ENCODE peak calls at places on chromosomes 1 and 21, in ten cellular contexts. One of them, this sample, is unnamed.

GRCh38 chr1:7300893-7301292 is 470.2 kb upstream of the VAMP3 start:
- DNase-seq in keratinocyte: peak; percentile 7
- DNase-seq in AG09309: no peak
- DNase-seq in neural crest cell: no peak
- DNase-seq in tibial artery: no peak
- DNase-seq in MCF 10A: peak; percentile 73
- DNase-seq in GM06990: no peak
- DNase-seq in cardiac muscle cell: peak; percentile 46
- DNase-seq in mesothelial cell of epicardium: no peak
- DNase-seq in body of pancreas: no peak
- DNase-seq in this sample: no peak

GRCh38 chr1:184030433-184031126 is 6.9 kb downstream of the COLGALT2 start:
- DNase-seq in tibial artery: no peak
- DNase-seq in body of pancreas: no peak
- DNase-seq in AG09309: no peak
- DNase-seq in GM06990: no peak
- DNase-seq in MCF 10A: no peak
- DNase-seq in mesothelial cell of epicardium: no peak
- DNase-seq in neural crest cell: no peak
- DNase-seq in keratinocyte: no peak
- DNase-seq in cardiac muscle cell: no peak
- DNase-seq in this sample: no peak

GRCh38 chr1:231817813-231818212 is 191.2 kb downstream of the DISC1 start:
- DNase-seq in tibial artery: no peak
- DNase-seq in GM06990: no peak
- DNase-seq in keratinocyte: no peak
- DNase-seq in neural crest cell: no peak
- DNase-seq in MCF 10A: no peak
- DNase-seq in AG09309: no peak
- DNase-seq in mesothelial cell of epicardium: no peak
- DNase-seq in body of pancreas: no peak
- DNase-seq in cardiac muscle cell: no peak
- DNase-seq in this sample: no peak

GRCh38 chr1:201655243-201655642 is 116.3 kb downstream of the NAV1 start:
- DNase-seq in AG09309: peak; percentile 79
- DNase-seq in GM06990: no peak
- DNase-seq in MCF 10A: no peak
- DNase-seq in mesothelial cell of epicardium: peak; percentile 66
- DNase-seq in tibial artery: no peak
- DNase-seq in neural crest cell: no peak
- DNase-seq in body of pancreas: peak; percentile 15
- DNase-seq in cardiac muscle cell: peak; percentile 73
- DNase-seq in keratinocyte: no peak
- DNase-seq in this sample: no peak

GRCh38 chr1:53047737-53048344 is 14.2 kb upstream of the PODN start:
- DNase-seq in MCF 10A: peak; percentile 5
- DNase-seq in keratinocyte: no peak
- DNase-seq in GM06990: no peak
- DNase-seq in body of pancreas: no peak
- DNase-seq in mesothelial cell of epicardium: no peak
- DNase-seq in AG09309: peak; percentile 51
- DNase-seq in neural crest cell: no peak
- DNase-seq in tibial artery: no peak
- DNase-seq in cardiac muscle cell: peak; percentile 71
- DNase-seq in this sample: no peak

GRCh38 chr1:23696335-23696989 is 4.9 kb downstream of the RPL11 start:
- DNase-seq in GM06990: no peak
- DNase-seq in body of pancreas: no peak
- DNase-seq in keratinocyte: no peak
- DNase-seq in cardiac muscle cell: peak; percentile 14
- DNase-seq in AG09309: no peak
- DNase-seq in mesothelial cell of epicardium: no peak
- DNase-seq in tibial artery: no peak
- DNase-seq in MCF 10A: no peak
- DNase-seq in neural crest cell: no peak
- DNase-seq in this sample: no peak

GRCh38 chr1:221881805-221882581 is 140.1 kb upstream of the DUSP10 start:
- DNase-seq in AG09309: no peak
- DNase-seq in neural crest cell: no peak
- DNase-seq in body of pancreas: no peak
- DNase-seq in tibial artery: no peak
- DNase-seq in GM06990: no peak
- DNase-seq in MCF 10A: peak; percentile 59
- DNase-seq in cardiac muscle cell: no peak
- DNase-seq in mesothelial cell of epicardium: no peak
- DNase-seq in keratinocyte: no peak
- DNase-seq in this sample: no peak

GRCh38 chr1:220528049-220528678 is at the start of gene MARK1:
- DNase-seq in neural crest cell: peak; percentile 52
- DNase-seq in GM06990: peak; percentile 43
- DNase-seq in mesothelial cell of epicardium: peak; percentile 67
- DNase-seq in AG09309: no peak
- DNase-seq in tibial artery: peak; percentile 90
- DNase-seq in body of pancreas: peak; percentile 50
- DNase-seq in MCF 10A: peak; percentile 76
- DNase-seq in keratinocyte: no peak
- DNase-seq in cardiac muscle cell: peak; percentile 48
- DNase-seq in this sample: peak; percentile 62

GRCh38 chr21:38804030-38804616 is 1.6 kb upstream of the ETS2 start:
- DNase-seq in keratinocyte: no peak
- DNase-seq in MCF 10A: no peak
- DNase-seq in AG09309: no peak
- DNase-seq in tibial artery: no peak
- DNase-seq in neural crest cell: no peak
- DNase-seq in cardiac muscle cell: no peak
- DNase-seq in mesothelial cell of epicardium: no peak
- DNase-seq in body of pancreas: no peak
- DNase-seq in GM06990: no peak
- DNase-seq in this sample: no peak

GRCh38 chr1:39046811-39047210 is 20.7 kb downstream of the NDUFS5 start:
- DNase-seq in cardiac muscle cell: peak; percentile 21
- DNase-seq in MCF 10A: no peak
- DNase-seq in neural crest cell: no peak
- DNase-seq in GM06990: no peak
- DNase-seq in AG09309: no peak
- DNase-seq in body of pancreas: no peak
- DNase-seq in keratinocyte: no peak
- DNase-seq in tibial artery: peak; percentile 48
- DNase-seq in mesothelial cell of epicardium: no peak
- DNase-seq in this sample: no peak

GRCh38 chr1:10779201-10779600 is 17.2 kb downstream of the CASZ1 start:
- DNase-seq in MCF 10A: peak; percentile 96
- DNase-seq in AG09309: no peak
- DNase-seq in body of pancreas: peak; percentile 55
- DNase-seq in cardiac muscle cell: no peak
- DNase-seq in neural crest cell: no peak
- DNase-seq in mesothelial cell of epicardium: no peak
- DNase-seq in keratinocyte: peak; percentile 61
- DNase-seq in tibial artery: no peak
- DNase-seq in GM06990: no peak
- DNase-seq in this sample: no peak

GRCh38 chr1:201774224-201774982 is 54.6 kb upstream of the IPO9 start:
- DNase-seq in keratinocyte: no peak
- DNase-seq in MCF 10A: no peak
- DNase-seq in mesothelial cell of epicardium: no peak
- DNase-seq in cardiac muscle cell: peak; percentile 89
- DNase-seq in AG09309: no peak
- DNase-seq in GM06990: no peak
- DNase-seq in tibial artery: no peak
- DNase-seq in neural crest cell: no peak
- DNase-seq in body of pancreas: no peak
- DNase-seq in this sample: no peak

GRCh38 chr1:207919523-207920210 is 8.7 kb upstream of the CD34 start:
- DNase-seq in keratinocyte: no peak
- DNase-seq in tibial artery: no peak
- DNase-seq in neural crest cell: no peak
- DNase-seq in body of pancreas: no peak
- DNase-seq in MCF 10A: no peak
- DNase-seq in GM06990: no peak
- DNase-seq in AG09309: peak; percentile 31
- DNase-seq in mesothelial cell of epicardium: no peak
- DNase-seq in cardiac muscle cell: peak; percentile 46
- DNase-seq in this sample: no peak

GRCh38 chr1:64471218-64471719 is 1.3 kb downstream of the CACHD1 start:
- DNase-seq in keratinocyte: no peak
- DNase-seq in MCF 10A: peak; percentile 25
- DNase-seq in AG09309: no peak
- DNase-seq in cardiac muscle cell: peak; percentile 21
- DNase-seq in GM06990: peak; percentile 7
- DNase-seq in tibial artery: peak; percentile 74
- DNase-seq in body of pancreas: peak; percentile 57
- DNase-seq in mesothelial cell of epicardium: peak; percentile 68
- DNase-seq in neural crest cell: peak; percentile 50
- DNase-seq in this sample: peak; percentile 54

GRCh38 chr21:18060402-18060801 is 184.2 kb upstream of the CHODL start:
- DNase-seq in body of pancreas: no peak
- DNase-seq in AG09309: no peak
- DNase-seq in GM06990: no peak
- DNase-seq in tibial artery: no peak
- DNase-seq in cardiac muscle cell: no peak
- DNase-seq in neural crest cell: no peak
- DNase-seq in mesothelial cell of epicardium: no peak
- DNase-seq in MCF 10A: no peak
- DNase-seq in keratinocyte: no peak
- DNase-seq in this sample: no peak

GRCh38 chr1:19140465-19140864 is 69.6 kb downstream of the UBR4 start:
- DNase-seq in neural crest cell: no peak
- DNase-seq in GM06990: no peak
- DNase-seq in AG09309: no peak
- DNase-seq in body of pancreas: no peak
- DNase-seq in keratinocyte: no peak
- DNase-seq in MCF 10A: no peak
- DNase-seq in cardiac muscle cell: no peak
- DNase-seq in tibial artery: no peak
- DNase-seq in mesothelial cell of epicardium: no peak
- DNase-seq in this sample: no peak

GRCh38 chr1:87958201-87958600 is 629.5 kb downstream of the LMO4 start:
- DNase-seq in MCF 10A: no peak
- DNase-seq in GM06990: no peak
- DNase-seq in body of pancreas: no peak
- DNase-seq in keratinocyte: no peak
- DNase-seq in cardiac muscle cell: no peak
- DNase-seq in neural crest cell: no peak
- DNase-seq in mesothelial cell of epicardium: no peak
- DNase-seq in tibial artery: no peak
- DNase-seq in AG09309: no peak
- DNase-seq in this sample: no peak

DNA sequence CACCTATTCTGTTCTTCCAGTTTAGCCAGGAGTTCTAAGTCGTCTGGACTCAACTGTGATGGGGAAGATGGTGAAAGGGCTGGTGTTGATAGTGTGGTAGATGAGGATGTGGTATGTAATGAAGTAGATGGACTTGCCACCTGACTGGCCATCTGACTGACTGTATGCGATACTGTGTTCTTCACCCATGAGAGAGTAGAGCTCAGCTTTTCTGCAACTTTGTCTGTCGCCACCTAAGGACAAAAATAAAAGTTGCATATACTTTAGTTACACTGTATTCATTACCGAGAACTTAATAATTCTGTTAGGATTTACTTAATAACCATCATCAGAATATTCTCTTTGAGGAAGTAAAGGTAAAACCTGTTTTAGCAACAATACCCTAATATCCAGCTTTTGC is 48.5 kb downstream of the EVI5 start:
- DNase-seq in cardiac muscle cell: peak; percentile 54
- DNase-seq in keratinocyte: no peak
- DNase-seq in body of pancreas: no peak
- DNase-seq in MCF 10A: peak; percentile 23
- DNase-seq in GM06990: no peak
- DNase-seq in AG09309: no peak
- DNase-seq in mesothelial cell of epicardium: no peak
- DNase-seq in tibial artery: no peak
- DNase-seq in neural crest cell: no peak
- DNase-seq in this sample: no peak
- TF ChIP-seq CTCF in cardiac muscle cell: peak; percentile 40
- TF ChIP-seq CTCF in keratinocyte: peak; percentile 22
- TF ChIP-seq CTCF in body of pancreas: peak; percentile 19
- TF ChIP-seq CTCF in MCF 10A: no peak
- TF ChIP-seq CTCF in GM06990: peak; percentile 43
- TF ChIP-seq CTCF in AG09309: peak; percentile 11
- TF ChIP-seq CTCF in mesothelial cell of epicardium: no peak
- TF ChIP-seq CTCF in tibial artery: no peak
- TF ChIP-seq CTCF in neural crest cell: peak; percentile 36
- TF ChIP-seq CTCF in this sample: no peak

GRCh38 chr1:216793303-216793702 is 70.1 kb upstream of the ESRRG start:
- DNase-seq in mesothelial cell of epicardium: no peak
- DNase-seq in body of pancreas: no peak
- DNase-seq in cardiac muscle cell: no peak
- DNase-seq in AG09309: no peak
- DNase-seq in keratinocyte: no peak
- DNase-seq in GM06990: no peak
- DNase-seq in MCF 10A: peak; percentile 27
- DNase-seq in neural crest cell: no peak
- DNase-seq in tibial artery: no peak
- DNase-seq in this sample: no peak
- TF ChIP-seq CTCF in mesothelial cell of epicardium: no peak
- TF ChIP-seq CTCF in body of pancreas: no peak
- TF ChIP-seq CTCF in cardiac muscle cell: no peak
- TF ChIP-seq CTCF in AG09309: no peak
- TF ChIP-seq CTCF in keratinocyte: peak; percentile 47
- TF ChIP-seq CTCF in GM06990: no peak
- TF ChIP-seq CTCF in MCF 10A: no peak
- TF ChIP-seq CTCF in neural crest cell: no peak
- TF ChIP-seq CTCF in tibial artery: no peak
- TF ChIP-seq CTCF in this sample: no peak

DNA sequence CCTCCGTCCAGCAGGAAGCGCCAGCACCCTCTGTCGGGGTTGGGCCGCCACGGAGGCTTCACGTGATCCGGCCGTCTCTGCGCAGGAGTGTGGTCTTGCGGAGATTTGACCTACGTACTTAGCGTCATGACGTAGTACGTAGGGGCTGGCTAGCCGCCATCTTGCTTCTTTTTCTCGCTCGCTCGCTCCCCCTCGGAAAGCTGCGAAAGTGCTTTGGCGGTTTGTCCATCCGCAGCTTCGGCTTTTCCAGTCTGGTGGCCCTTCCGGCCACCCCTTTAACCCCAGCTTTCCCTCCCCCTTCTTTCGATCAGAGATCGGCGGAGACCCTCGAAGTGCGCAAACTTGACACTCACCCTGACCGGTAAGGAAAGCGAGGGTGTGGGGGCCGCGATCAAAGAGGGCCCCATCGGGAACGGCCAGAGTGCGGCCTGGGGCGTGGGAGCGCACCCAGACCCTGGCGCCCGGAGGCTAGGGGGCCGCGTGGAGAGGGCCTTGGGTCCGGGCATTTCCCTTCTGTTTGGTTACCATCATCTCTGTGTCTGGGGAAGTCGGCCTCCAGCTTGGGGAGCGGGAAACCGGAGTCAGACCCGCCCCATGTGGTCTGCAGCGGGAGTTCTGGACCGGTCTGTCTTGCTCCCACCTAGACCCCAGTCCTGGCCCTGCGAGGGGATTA is at the start of gene PRRC2C:
- DNase-seq in keratinocyte: peak; percentile 83
- DNase-seq in tibial artery: peak; percentile 98
- DNase-seq in GM06990: peak; percentile 95
- DNase-seq in AG09309: peak; percentile 96
- DNase-seq in neural crest cell: peak; percentile 81
- DNase-seq in mesothelial cell of epicardium: peak; percentile 94
- DNase-seq in body of pancreas: peak; percentile 99
- DNase-seq in cardiac muscle cell: peak; percentile 99
- DNase-seq in MCF 10A: peak; percentile 100
- DNase-seq in this sample: peak; percentile 92
- TF ChIP-seq CTCF in keratinocyte: peak; percentile 83
- TF ChIP-seq CTCF in tibial artery: peak; percentile 10
- TF ChIP-seq CTCF in GM06990: peak; percentile 83
- TF ChIP-seq CTCF in AG09309: peak; percentile 77
- TF ChIP-seq CTCF in neural crest cell: peak; percentile 76
- TF ChIP-seq CTCF in mesothelial cell of epicardium: no peak
- TF ChIP-seq CTCF in body of pancreas: peak; percentile 90
- TF ChIP-seq CTCF in cardiac muscle cell: peak; percentile 84
- TF ChIP-seq CTCF in MCF 10A: peak; percentile 71
- TF ChIP-seq CTCF in this sample: peak; percentile 52

GRCh38 chr1:1419363-1419811 is 1.7 kb downstream of the ANKRD65 start:
- DNase-seq in cardiac muscle cell: no peak
- DNase-seq in neural crest cell: no peak
- DNase-seq in tibial artery: no peak
- DNase-seq in MCF 10A: no peak
- DNase-seq in GM06990: no peak
- DNase-seq in AG09309: no peak
- DNase-seq in keratinocyte: no peak
- DNase-seq in body of pancreas: no peak
- DNase-seq in mesothelial cell of epicardium: no peak
- DNase-seq in this sample: no peak
- TF ChIP-seq CTCF in cardiac muscle cell: no peak
- TF ChIP-seq CTCF in neural crest cell: no peak
- TF ChIP-seq CTCF in tibial artery: no peak
- TF ChIP-seq CTCF in MCF 10A: no peak
- TF ChIP-seq CTCF in GM06990: no peak
- TF ChIP-seq CTCF in AG09309: no peak
- TF ChIP-seq CTCF in keratinocyte: no peak
- TF ChIP-seq CTCF in body of pancreas: no peak
- TF ChIP-seq CTCF in mesothelial cell of epicardium: no peak
- TF ChIP-seq CTCF in this sample: no peak

This sample was measured in endothelial cell.